ENCODE peak calls at places on chromosome 6, in eight cellular contexts. A is cardiac fibroblast, F is K562, S is vagina, P is colonic mucosa, U is ovary, J is BE2C, T is psoas muscle. G is an unnamed sample.

GRCh38 chr6:150345786-150346185 is 23.0 kb upstream of the IYD start:
- DNase-seq in A (no peak), F (no peak), S (no peak), P (no peak), U (no peak), J (no peak), T (no peak), G (no peak)

GRCh38 chr6:80438728-80439127 is 332.3 kb downstream of the BCKDHB start:
- DNase-seq in A (peak), F (no peak), S (no peak), P (no peak), U (no peak), J (no peak), T (no peak), G (no peak)

GRCh38 chr6:113875470-113875869 is 18.3 kb downstream of the MARCKS start:
- DNase-seq in A (peak), F (no peak), S (no peak), P (no peak), U (no peak), J (no peak), T (no peak), G (no peak)

GRCh38 chr6:89644864-89645263 is 6.3 kb upstream of the LYRM2 start:
- DNase-seq in A (no peak), F (no peak), S (no peak), P (no peak), U (no peak), J (no peak), T (no peak), G (no peak)

GRCh38 chr6:147503587-147503986 is 4.9 kb upstream of the SAMD5 start:
- DNase-seq in A (no peak), F (no peak), S (no peak), P (no peak), U (no peak), J (no peak), T (no peak), G (no peak)

GRCh38 chr6:111256646-111257045 is 169.3 kb downstream of the SLC16A10 start:
- DNase-seq in A (peak), F (no peak), S (no peak), P (no peak), U (no peak), J (no peak), T (no peak), G (no peak)

GRCh38 chr6:108742041-108742440 is 106.2 kb upstream of the ARMC2 start:
- DNase-seq in A (no peak), F (no peak), S (no peak), P (no peak), U (no peak), J (no peak), T (no peak), G (no peak)

GRCh38 chr6:22149081-22149480 is 147.8 kb downstream of the PRL start:
- DNase-seq in A (no peak), F (no peak), S (no peak), P (no peak), U (no peak), J (no peak), T (no peak), G (no peak)

GRCh38 chr6:70398783-70399730 is 14.3 kb upstream of the FAM135A start:
- DNase-seq in A (peak), F (peak), S (no peak), P (peak), U (no peak), J (no peak), T (no peak), G (peak)

GRCh38 chr6:686528-686927 is 6.4 kb downstream of the EXOC2 start:
- DNase-seq in A (no peak), F (no peak), S (no peak), P (no peak), U (no peak), J (peak), T (no peak), G (no peak)

GRCh38 chr6:168565112-168565511 is 124.1 kb downstream of the SMOC2 start:
- DNase-seq in A (no peak), F (no peak), S (no peak), P (no peak), U (no peak), J (no peak), T (no peak), G (no peak)

GRCh38 chr6:101545171-101545570 is 151.7 kb downstream of the GRIK2 start:
- DNase-seq in A (peak), F (no peak), S (no peak), P (no peak), U (no peak), J (no peak), T (no peak), G (no peak)

GRCh38 chr6:63923139-63923739 is 287.6 kb downstream of the PHF3 start:
- DNase-seq in A (peak), F (peak), S (no peak), P (no peak), U (no peak), J (no peak), T (no peak), G (no peak)

GRCh38 chr6:118771253-118771652 is 119.9 kb upstream of the CEP85L start:
- DNase-seq in A (no peak), F (no peak), S (no peak), P (no peak), U (no peak), J (no peak), T (no peak), G (no peak)

GRCh38 chr6:139030539-139030938 is 2.0 kb downstream of the ABRACL start:
- DNase-seq in A (no peak), F (no peak), S (no peak), P (no peak), U (no peak), J (no peak), T (no peak), G (no peak)

GRCh38 chr6:25484900-25485299 is 167.1 kb upstream of the SCGN start:
- DNase-seq in A (no peak), F (no peak), S (no peak), P (no peak), U (no peak), J (no peak), T (no peak), G (no peak)

GRCh38 chr6:1872649-1873131 is 263.0 kb downstream of the FOXC1 start:
- DNase-seq in A (peak), F (no peak), S (no peak), P (no peak), U (no peak), J (peak), T (no peak), G (no peak)

GRCh38 chr6:3707751-3708412 is 43.6 kb downstream of the PXDC1 start:
- DNase-seq in A (no peak), F (no peak), S (no peak), P (no peak), U (no peak), J (no peak), T (no peak), G (no peak)
- H3K4me3 ChIP-seq in A (no peak), F (no peak), S (no peak), P (no peak), U (no peak), J (no peak), T (no peak), G (no peak)

GRCh38 chr6:4776493-4776966 is 326 bp downstream of the CDYL start:
- DNase-seq in A (no peak), F (peak), S (no peak), P (peak), U (peak), J (peak), T (no peak), G (peak)
- H3K4me3 ChIP-seq in A (peak), F (peak), S (peak), P (peak), U (peak), J (peak), T (peak), G (peak)

DNA sequence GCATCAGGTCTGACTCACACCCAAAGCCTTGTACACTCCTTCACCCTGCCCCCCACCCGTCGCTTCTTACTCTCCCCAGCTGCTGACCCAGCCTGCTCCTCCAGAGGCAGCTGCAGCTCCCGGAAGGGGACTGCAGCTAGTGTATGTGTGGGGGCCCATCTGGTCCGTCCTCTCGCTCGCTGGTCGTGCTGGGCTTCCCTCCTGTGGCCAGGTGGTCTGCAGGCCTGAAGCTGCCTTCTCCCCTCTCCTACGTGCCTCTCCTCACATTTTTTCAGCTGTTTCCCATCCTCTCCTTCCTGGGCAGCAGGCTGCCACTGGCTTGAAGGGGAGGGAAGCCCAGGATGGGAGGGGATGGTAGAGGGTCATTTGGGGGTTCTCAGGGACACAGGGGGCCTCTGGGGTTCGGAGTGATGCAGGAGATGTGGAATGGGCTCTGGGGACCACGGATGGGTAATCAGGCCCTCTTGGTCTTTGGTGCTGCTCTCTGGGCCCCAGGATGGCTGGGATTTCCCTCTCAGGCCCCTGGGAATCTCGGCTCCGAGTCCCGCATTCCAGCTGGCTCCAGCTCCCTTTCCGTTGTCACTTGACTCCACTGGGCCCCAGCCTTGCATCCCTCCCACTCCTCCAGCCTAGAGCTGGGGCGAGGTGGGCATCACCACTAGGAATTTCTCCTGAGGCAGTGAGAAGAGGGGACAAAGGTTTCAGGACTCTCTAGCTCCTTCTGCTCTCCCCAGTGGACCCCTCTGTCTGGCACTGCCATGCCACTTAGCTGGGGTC is 2.1 kb upstream of the DDR1 start:
- DNase-seq in A (peak), F (no peak), S (no peak), P (peak), U (peak), J (no peak), T (no peak), G (no peak)
- H3K4me3 ChIP-seq in A (no peak), F (no peak), S (no peak), P (peak), U (no peak), J (no peak), T (peak), G (no peak)

GRCh38 chr6:165987483-165988305 is 180.0 kb downstream of the TBXT start:
- DNase-seq in A (peak), F (no peak), S (peak), P (no peak), U (peak), J (peak), T (peak), G (peak)

GRCh38 chr6:165988757-165989456 is 178.7 kb downstream of the TBXT start:
- DNase-seq in A (no peak), F (no peak), S (peak), P (no peak), U (peak), J (no peak), T (no peak), G (no peak)

GRCh38 chr6:165986647-165987482 is 180.8 kb downstream of the TBXT start:
- DNase-seq in A (peak), F (no peak), S (no peak), P (no peak), U (peak), J (peak), T (no peak), G (no peak)

GRCh38 chr6:165990216-165990615 is 177.4 kb downstream of the TBXT start:
- DNase-seq in A (no peak), F (no peak), S (peak), P (no peak), U (no peak), J (no peak), T (no peak), G (no peak)

GRCh38 chr6:165988306-165988756 is 179.3 kb downstream of the TBXT start:
- DNase-seq in A (no peak), F (no peak), S (no peak), P (no peak), U (no peak), J (peak), T (peak), G (no peak)
- H3K4me3 ChIP-seq in A (peak), F (no peak), S (peak), P (peak), U (peak), J (peak), T (peak), G (no peak)

GRCh38 chr6:3444276-3445088 is 12.4 kb downstream of the SLC22A23 start:
- DNase-seq in A (no peak), F (no peak), S (no peak), P (no peak), U (no peak), J (no peak), T (no peak), G (no peak)
- H3K4me3 ChIP-seq in A (no peak), F (no peak), S (no peak), P (no peak), U (no peak), J (no peak), T (no peak), G (no peak)

GRCh38 chr6:28656715-28657114 is 131.0 kb downstream of the GPX5 start:
- DNase-seq in A (no peak), F (no peak), S (no peak), P (no peak), U (no peak), J (no peak), T (no peak), G (no peak)
- H3K4me3 ChIP-seq in A (no peak), F (no peak), S (peak), P (no peak), U (no peak), J (peak), T (no peak), G (no peak)

GRCh38 chr6:125816828-125817280 is 26.1 kb downstream of the NCOA7 start:
- DNase-seq in A (no peak), F (no peak), S (no peak), P (no peak), U (no peak), J (no peak), T (no peak), G (no peak)
- H3K4me3 ChIP-seq in A (no peak), F (no peak), S (no peak), P (no peak), U (no peak), J (no peak), T (no peak), G (no peak)

DNA sequence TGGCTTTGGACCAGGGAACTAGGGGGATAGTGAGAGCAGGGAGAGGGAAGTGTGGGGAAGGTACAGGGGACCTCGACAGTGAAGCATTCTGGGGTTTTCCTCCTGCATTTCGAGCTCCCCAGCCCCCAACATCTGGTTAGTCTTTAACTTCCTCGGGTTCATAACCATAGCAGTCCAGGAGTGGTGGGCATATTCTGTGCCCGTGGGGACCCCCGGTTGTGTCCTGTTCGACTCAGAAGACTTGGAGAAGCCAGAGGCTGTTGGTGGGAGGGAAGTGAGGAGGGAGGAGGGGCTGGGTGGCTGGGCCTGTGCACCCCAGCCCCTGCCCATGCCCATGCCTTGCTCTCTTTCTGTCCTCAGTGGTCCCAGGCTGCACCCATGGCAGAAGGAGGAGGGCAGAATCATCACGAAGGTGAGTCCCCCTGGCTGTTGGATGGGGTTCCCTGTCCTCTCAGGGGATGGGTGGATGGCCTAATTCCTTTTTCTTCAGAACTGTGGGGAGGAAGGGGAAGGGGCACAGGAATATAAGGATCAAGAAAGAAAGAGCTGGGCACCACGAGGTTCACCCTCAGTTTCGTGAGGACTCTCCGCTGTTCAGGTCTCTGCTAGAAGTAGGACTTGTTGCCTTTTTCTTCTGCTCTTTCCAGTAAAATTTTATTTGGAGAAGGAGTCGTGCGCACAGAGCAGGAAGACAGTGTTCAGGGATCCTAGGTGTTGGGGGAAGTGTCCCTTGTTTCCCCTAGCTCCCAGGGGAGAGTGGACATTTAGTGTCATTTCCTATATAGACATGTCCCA is 4.2 kb downstream of the VEGFA start:
- DNase-seq in A (no peak), F (no peak), S (no peak), P (no peak), U (no peak), J (no peak), T (peak), G (no peak)
- H3K4me3 ChIP-seq in A (peak), F (peak), S (peak), P (peak), U (peak), J (peak), T (peak), G (no peak)

DNA sequence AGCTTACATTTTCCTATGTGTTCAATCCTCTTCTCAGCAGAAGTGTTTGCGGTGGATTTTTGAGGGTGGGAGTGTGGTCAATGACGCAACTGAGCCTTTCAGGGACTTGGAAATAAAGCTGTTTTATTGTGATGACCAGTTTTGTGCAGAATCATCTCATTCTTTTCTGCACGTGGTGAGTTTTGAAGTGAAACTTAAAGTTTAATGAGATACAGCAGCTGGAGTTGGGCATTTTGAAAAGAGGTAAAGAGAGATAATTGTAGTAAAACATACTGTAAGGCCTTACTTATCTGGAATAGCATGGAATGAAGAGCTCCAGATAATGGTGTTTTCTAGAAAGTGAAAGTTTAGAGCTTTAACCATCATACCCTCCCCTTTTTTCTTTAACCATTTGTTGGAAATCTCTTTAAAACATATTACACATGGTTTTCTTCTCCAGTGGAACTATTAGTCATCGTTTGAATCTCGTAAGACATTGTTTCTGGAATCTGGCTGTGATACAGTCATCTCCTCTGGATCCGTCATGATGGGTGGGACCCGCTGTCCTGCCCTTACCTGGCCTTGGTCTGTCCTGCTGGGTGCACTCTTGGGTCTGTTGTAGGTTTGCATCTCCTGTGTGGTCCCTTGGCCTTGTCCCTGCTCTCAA is 29.6 kb downstream of the UST start:
- DNase-seq in A (peak), F (no peak), S (no peak), P (no peak), U (peak), J (no peak), T (no peak), G (no peak)
- H3K4me3 ChIP-seq in A (no peak), F (no peak), S (no peak), P (no peak), U (no peak), J (no peak), T (no peak), G (no peak)